ENCODE peak calls at places on chromosomes 13 and 19, in ten cellular contexts. Z is stimulated activated CD4-positive, alpha-beta T cell treated with anti-CD3 and anti-CD28 coated beads, Interleukin-1b, Interleukin-23, amount 100 ng/mL, for 48 hours; A is WTC11; P is fibroblast of mammary gland; I is NCI-H1436; G is amniotic epithelial cell; V is iPS-NIHi11; C is Calu3; U is NCI-H345; F is NCI-H1092 treated with DMSO at 0.1 percent for 48 hours. Q is an unnamed sample.

GRCh38 chr19:47110521-47111080 is 3.0 kb downstream of the ZC3H4 start:
- DNase-seq in Z (peak), A (no peak), P (no peak), I (peak), G (no peak), V (no peak), C (no peak), U (no peak), F (no peak), Q (no peak)

GRCh38 chr19:2490659-2491058 is 14.7 kb downstream of the GADD45B start:
- DNase-seq in Z (no peak), A (no peak), P (no peak), I (no peak), G (no peak), V (no peak), C (no peak), U (no peak), F (no peak), Q (no peak)

GRCh38 chr13:113596321-113597200 is 12.0 kb downstream of the TFDP1 start:
- DNase-seq in Z (no peak), A (peak), P (no peak), I (no peak), G (no peak), V (no peak), C (no peak), U (no peak), F (no peak), Q (no peak)

GRCh38 chr19:14003279-14004051 is 2.7 kb downstream of the RFX1 start:
- DNase-seq in Z (no peak), A (no peak), P (peak), I (no peak), G (no peak), V (no peak), C (no peak), U (no peak), F (no peak), Q (no peak)

GRCh38 chr13:42405665-42406390 is 133.9 kb downstream of the AKAP11 start:
- DNase-seq in Z (peak), A (no peak), P (peak), I (no peak), G (no peak), V (no peak), C (peak), U (no peak), F (no peak), Q (peak)

GRCh38 chr13:62551588-62551987 is 1135.9 kb upstream of the PCDH20 start:
- DNase-seq in Z (no peak), A (no peak), P (no peak), I (no peak), G (peak), V (no peak), C (no peak), U (no peak), F (no peak), Q (no peak)

GRCh38 chr13:109198585-109198984 is 569.2 kb downstream of the MYO16 start:
- DNase-seq in Z (no peak), A (no peak), P (peak), I (no peak), G (peak), V (no peak), C (no peak), U (no peak), F (no peak), Q (no peak)

GRCh38 chr13:79829880-79830279 is 348.9 kb downstream of the NDFIP2 start:
- DNase-seq in Z (no peak), A (no peak), P (no peak), I (no peak), G (no peak), V (no peak), C (no peak), U (no peak), F (no peak), Q (no peak)

Q was measured in activated B cell treated with CpG ODN at 0.5 μM for 24 hours.